ENCODE peak calls at places on chromosomes 3 and 15, in four cellular contexts. I is lower lobe of right lung, B is cardiac fibroblast, Y is fibroblast of mammary gland. S is an unnamed sample.
A peak's percentile ranks its signal among the peaks of the same experiment; 100 is the strongest.

GRCh38 chr15:80978685-80979084 is 10.9 kb downstream of the MESD start:
- DNase-seq in Y (peak; percentile 54), B (peak; percentile 36), I (no peak), S (peak; percentile 58)

GRCh38 chr15:93333826-93334225 is 244.8 kb upstream of the RGMA start:
- DNase-seq in B (no peak), Y (no peak), I (no peak), S (no peak)

GRCh38 chr3:8776406-8776805 is 7.0 kb upstream of the OXTR start:
- DNase-seq in B (peak; percentile 97), Y (peak; percentile 79), I (no peak), S (peak; percentile 52)

GRCh38 chr3:61645148-61645547 is 83.8 kb downstream of the PTPRG start:
- DNase-seq in Y (no peak), I (no peak), B (no peak), S (no peak)

GRCh38 chr3:45123841-45124269 is 22.3 kb downstream of the CDCP1 start:
- DNase-seq in I (no peak), Y (peak; percentile 96), B (peak; percentile 95), S (peak; percentile 96)

GRCh38 chr15:82114660-82115059 is 68.8 kb upstream of the MEX3B start:
- DNase-seq in B (no peak), I (no peak), Y (no peak), S (no peak)

GRCh38 chr15:81863157-81863556 is 182.7 kb downstream of the MEX3B start:
- DNase-seq in I (no peak), Y (peak; percentile 4), B (peak; percentile 4), S (no peak)

GRCh38 chr3:46380471-46381215 is 9.9 kb downstream of the CCR5 start:
- DNase-seq in I (no peak), B (no peak), Y (no peak), S (no peak)

GRCh38 chr15:26879770-26880169 is 12.9 kb downstream of the GABRA5 start:
- DNase-seq in I (no peak), Y (no peak), B (no peak), S (no peak)

GRCh38 chr3:137163241-137163916 is 205.6 kb downstream of the IL20RB start:
- DNase-seq in Y (no peak), B (no peak), I (no peak), S (no peak)

GRCh38 chr3:183572935-183573334 is 17.4 kb upstream of the KLHL6 start:
- DNase-seq in Y (no peak), B (no peak), I (no peak), S (no peak)

GRCh38 chr3:183578179-183578578 is 22.7 kb upstream of the KLHL6 start:
- DNase-seq in I (no peak), B (no peak), Y (no peak), S (no peak)

GRCh38 chr3:183577336-183577735 is 21.8 kb upstream of the KLHL6 start:
- DNase-seq in I (no peak), B (no peak), Y (no peak), S (no peak)

GRCh38 chr3:183579967-183580720 is 24.6 kb upstream of the KLHL6 start:
- DNase-seq in B (peak; percentile 53), I (no peak), Y (peak; percentile 45), S (peak; percentile 24)

GRCh38 chr3:183576487-183577107 is 21.1 kb upstream of the KLHL6 start:
- DNase-seq in I (no peak), B (peak; percentile 70), Y (peak; percentile 55), S (no peak)
- H3K4me3 ChIP-seq in I (no peak overlapping the region), B (no peak overlapping the region), Y (no peak overlapping the region), S (no peak overlapping the region)

GRCh38 chr3:105118905-105119304 is 247.8 kb upstream of the ALCAM start:
- DNase-seq in Y (peak; percentile 90), I (no peak), B (peak; percentile 93), S (peak; percentile 85)

GRCh38 chr3:105119801-105120340 is 246.8 kb upstream of the ALCAM start:
- DNase-seq in I (no peak), B (peak; percentile 55), Y (peak; percentile 9), S (no peak)
- TF ChIP-seq CTCF in I (no peak), B (no peak), Y (no peak), S (no peak)

GRCh38 chr15:79082363-79083070 is 8.1 kb downstream of the RASGRF1 start:
- DNase-seq in I (no peak), B (no peak), Y (no peak), S (no peak)
- H3K4me3 ChIP-seq in I (no peak overlapping the region), B (no peak overlapping the region), Y (no peak overlapping the region), S (no peak overlapping the region)

GRCh38 chr3:128725547-128725931 is 444 bp upstream of the RAB7A start:
- DNase-seq in I (no peak), Y (no peak), B (no peak), S (no peak)

GRCh38 chr3:128726691-128727031 is 678 bp downstream of the RAB7A start:
- DNase-seq in B (peak; percentile 79), I (peak; percentile 70), Y (peak; percentile 87), S (peak; percentile 90)

GRCh38 chr3:128727059-128727458 is 1.1 kb downstream of the RAB7A start:
- DNase-seq in I (no peak), B (no peak), Y (no peak), S (no peak)

GRCh38 chr3:128727485-128727884 is 1.5 kb downstream of the RAB7A start:
- DNase-seq in B (peak; percentile 15), Y (no peak), I (no peak), S (no peak)

DNA sequence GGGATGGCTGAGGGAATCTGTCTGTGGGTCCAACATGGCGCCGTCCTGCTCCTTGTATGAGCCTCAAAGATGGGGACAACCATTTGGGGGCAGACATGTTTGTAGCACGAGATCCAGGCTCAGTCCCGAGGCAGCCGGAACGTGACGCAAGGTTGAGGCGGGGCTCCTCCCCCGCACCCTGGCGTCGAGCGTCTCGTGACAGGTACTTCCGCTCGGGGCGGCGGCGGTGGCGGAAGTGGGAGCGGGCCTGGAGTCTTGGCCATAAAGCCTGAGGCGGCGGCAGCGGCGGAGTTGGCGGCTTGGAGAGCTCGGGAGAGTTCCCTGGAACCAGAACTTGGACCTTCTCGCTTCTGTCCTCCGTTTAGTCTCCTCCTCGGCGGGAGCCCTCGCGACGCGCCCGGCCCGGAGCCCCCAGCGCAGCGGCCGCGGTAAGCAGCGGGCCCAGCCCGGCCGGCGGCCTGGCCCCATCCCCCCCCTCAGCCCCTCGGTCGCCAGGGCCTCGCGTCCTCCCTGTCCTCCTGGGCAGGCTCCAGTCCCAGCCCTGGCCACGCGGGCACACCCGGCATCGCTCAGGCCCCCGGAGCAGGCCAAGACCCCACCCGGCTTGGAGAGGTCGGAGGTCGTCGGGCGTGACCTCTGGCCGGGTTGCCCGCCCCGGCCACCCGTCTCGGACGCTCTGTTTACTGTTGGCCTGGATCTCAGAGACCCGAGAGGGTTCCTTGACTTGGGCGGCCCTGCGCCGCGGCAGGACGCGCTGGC is at the start of gene RAB7A:
- DNase-seq in B (peak; percentile 98), I (peak; percentile 99), Y (peak; percentile 98), S (peak; percentile 98)
- TF ChIP-seq CTCF in B (no peak), I (no peak), Y (no peak), S (no peak)

DNA sequence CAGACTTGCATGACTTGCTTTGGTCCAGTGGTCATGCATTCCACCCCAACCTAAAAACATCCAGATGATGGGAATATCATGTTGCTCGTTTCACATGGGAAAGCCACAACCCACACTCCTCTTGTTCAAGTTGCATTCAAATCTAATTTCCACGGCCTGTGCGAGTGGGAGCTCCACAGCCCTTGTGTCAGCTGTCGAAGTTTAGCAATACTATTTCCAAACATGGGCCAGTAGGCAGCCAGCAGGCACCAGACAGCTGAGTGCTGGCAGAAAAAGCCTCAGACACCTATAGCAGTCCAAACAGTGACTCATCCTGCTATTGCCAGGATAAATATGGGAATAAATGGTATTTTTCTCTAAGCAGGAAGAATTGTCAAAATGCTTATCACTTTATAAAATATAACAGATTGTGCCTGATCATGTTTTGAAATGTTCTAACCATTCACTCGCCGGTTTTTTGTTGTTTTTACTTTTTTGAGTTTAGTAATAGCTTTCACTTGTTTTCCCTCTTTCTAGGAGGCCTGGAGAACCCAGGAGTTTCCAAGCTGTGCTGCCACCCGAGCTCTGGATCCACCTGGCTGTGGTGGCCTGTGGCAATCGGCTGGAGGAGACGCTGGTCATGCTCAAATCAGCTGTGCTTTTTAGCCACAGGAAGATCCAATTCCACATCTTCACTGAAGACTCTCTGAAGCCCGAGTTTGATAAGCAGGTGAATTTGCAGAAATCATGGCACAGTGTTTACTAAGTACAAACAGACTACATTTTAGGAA is 20.2 kb downstream of the GXYLT2 start:
- DNase-seq in Y (peak; percentile 85), B (peak; percentile 80), I (no peak), S (peak; percentile 82)
- H3K4me3 ChIP-seq in Y (no peak overlapping the region), B (no peak overlapping the region), I (no peak overlapping the region), S (no peak overlapping the region)

GRCh38 chr3:140224307-140224706 is 289.3 kb downstream of the CLSTN2 start:
- DNase-seq in I (no peak), B (no peak), Y (no peak), S (no peak)
- TF ChIP-seq CTCF in I (no peak), B (no peak), Y (no peak), S (no peak)

GRCh38 chr3:31919528-31919927 is 61.5 kb downstream of the OSBPL10 start:
- DNase-seq in Y (no peak), B (no peak), I (no peak), S (no peak)

GRCh38 chr3:31920310-31920709 is 60.8 kb downstream of the OSBPL10 start:
- DNase-seq in B (no peak), I (no peak), Y (no peak), S (no peak)

GRCh38 chr3:31921833-31922232 is 59.2 kb downstream of the OSBPL10 start:
- DNase-seq in Y (no peak), B (no peak), I (no peak), S (no peak)

GRCh38 chr3:31917303-31917903 is 63.7 kb downstream of the OSBPL10 start:
- DNase-seq in B (peak; percentile 25), Y (peak; percentile 12), I (no peak), S (no peak)

DNA sequence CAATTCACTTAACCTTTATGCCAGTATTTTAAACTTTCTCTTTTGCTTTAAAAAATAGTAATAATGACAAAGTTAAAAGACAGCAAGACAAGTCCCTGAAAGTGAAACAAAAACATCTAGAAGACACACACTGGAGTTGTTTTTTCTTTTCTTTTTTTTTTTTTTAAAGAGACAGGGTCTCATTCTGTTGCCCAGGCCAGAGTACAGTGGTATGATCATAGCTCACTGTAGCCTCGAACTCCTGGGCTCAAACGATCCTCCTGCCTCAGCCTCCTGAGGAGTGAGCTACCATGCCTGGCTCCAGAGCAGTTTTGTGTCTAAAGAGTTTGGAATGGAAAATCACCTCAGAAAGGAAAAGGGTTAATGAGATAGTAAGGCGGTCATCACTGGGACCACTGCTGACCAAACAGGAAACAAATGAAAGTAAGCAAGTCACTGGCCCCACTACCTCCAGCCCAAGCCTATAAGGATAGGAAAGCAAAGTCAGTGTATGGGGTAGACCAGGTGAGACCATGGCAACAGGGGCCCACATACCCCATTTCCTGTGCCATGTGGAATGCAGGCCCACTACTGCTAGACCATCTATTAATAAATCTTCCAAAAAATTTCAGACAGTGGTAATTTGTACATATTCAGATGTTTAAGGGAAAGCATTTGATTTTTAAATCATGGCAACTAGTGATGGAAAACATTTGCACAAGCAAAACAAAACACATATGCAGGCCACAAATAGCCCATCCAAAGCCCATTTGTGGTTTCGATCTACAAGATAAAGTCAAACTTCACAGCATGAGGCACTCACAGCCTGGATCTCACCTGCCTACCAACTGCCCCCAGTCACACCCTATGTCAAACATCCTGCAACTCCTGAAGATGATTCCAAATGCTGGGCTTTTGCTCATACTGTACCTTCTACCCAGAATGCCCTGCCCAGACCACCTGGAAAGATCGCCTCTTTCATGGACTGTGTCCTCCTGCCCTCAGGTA is 62.6 kb downstream of the OSBPL10 start:
- DNase-seq in I (no peak), Y (peak; percentile 21), B (peak; percentile 34), S (no peak)
- H3K4me3 ChIP-seq in I (peak overlapping the region; percentile 22), Y (no peak overlapping the region), B (no peak overlapping the region), S (no peak overlapping the region)

DNA sequence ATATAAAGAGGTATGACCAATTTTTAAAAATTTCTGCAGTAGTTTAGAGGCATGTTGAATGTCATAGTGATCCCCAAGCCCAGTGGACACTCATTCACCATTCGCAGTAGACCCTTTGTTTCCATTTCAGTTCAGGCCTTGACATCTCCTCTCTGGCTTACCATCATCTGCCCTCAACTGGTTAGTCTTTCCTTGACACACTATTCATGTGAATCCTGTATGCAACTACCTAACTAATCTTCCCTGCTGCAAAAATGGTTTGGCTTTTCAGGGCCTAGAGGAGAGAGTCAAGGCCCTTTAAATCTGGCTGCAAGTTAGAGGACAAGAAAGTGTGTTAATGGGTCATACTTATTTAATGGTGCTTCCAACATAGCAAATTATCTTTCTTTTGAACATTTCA is 10.9 kb downstream of the APH1B start:
- DNase-seq in B (peak; percentile 26), Y (no peak), I (no peak), S (no peak)
- TF ChIP-seq CTCF in B (no peak), Y (no peak), I (no peak), S (no peak)

S was measured in foreskin fibroblast.